ENCODE peak calls at places on chromosomes 16 and 17, in five cellular contexts. E is NCI-H1105 treated with DMSO at 0.1 percent for 48 hours; S is transverse colon; R is NCI-H187; H is CD8-positive, alpha-beta memory T cell. F is an unnamed sample.
A peak's percentile ranks its signal among the peaks of the same experiment; 100 is the strongest.

GRCh38 chr16:27364493-27365141 is 37.4 kb upstream of the IL21R start:
- DNase-seq in E (no peak), S (peak; percentile 42), R (no peak), H (no peak), F (no peak)

GRCh38 chr16:881219-882097 is 80.9 kb upstream of the GNG13 start:
- DNase-seq in E (no peak), S (no peak), R (no peak), H (no peak), F (no peak)

GRCh38 chr17:82599674-82600661 is 48.3 kb downstream of the WDR45B start:
- DNase-seq in E (no peak), S (no peak), R (no peak), H (no peak), F (no peak)

GRCh38 chr17:18256351-18256750 is 2.2 kb downstream of the FLII start:
- DNase-seq in E (no peak), S (no peak), R (no peak), H (no peak), F (no peak)

GRCh38 chr17:77666881-77667395 is 291.6 kb upstream of the TNRC6C start:
- DNase-seq in E (no peak), S (peak; percentile 17), R (peak; percentile 22), H (peak; percentile 52), F (no peak)

GRCh38 chr16:11871193-11871592 is 19.9 kb upstream of the RSL1D1 start:
- DNase-seq in E (no peak), S (no peak), R (no peak), H (no peak), F (no peak)

GRCh38 chr17:35373984-35374765 is 754 bp upstream of the SLFN11 start:
- DNase-seq in E (peak; percentile 51), S (peak; percentile 49), R (peak; percentile 65), H (peak; percentile 24), F (peak; percentile 12)

GRCh38 chr16:24858219-24859041 is 12.7 kb downstream of the SLC5A11 start:
- DNase-seq in E (no peak), S (peak; percentile 63), R (no peak), H (peak; percentile 29), F (peak; percentile 47)

GRCh38 chr17:33469911-33470310 is 176.8 kb upstream of the ASIC2 start:
- DNase-seq in E (no peak), S (peak; percentile 35), R (no peak), H (no peak), F (no peak)

GRCh38 chr16:26569793-26570192 is 496.9 kb upstream of the C16orf82 start:
- DNase-seq in E (peak; percentile 6), S (no peak), R (no peak), H (no peak), F (no peak)

F was measured in GM12891.